ENCODE peak calls at places on chromosomes 6 and 20, in four cellular contexts. T is H9, V is IMR-90, N is H1. O is an unnamed sample.

GRCh38 chr6:22153384-22154158 is 143.3 kb downstream of the PRL start:
- DNase-seq in T (no peak), V (peak; percentile 27), N (no peak), O (peak; percentile 30)

GRCh38 chr6:55141611-55142010 is 32.7 kb upstream of the HCRTR2 start:
- DNase-seq in T (no peak), V (peak; percentile 30), N (no peak), O (no peak)

GRCh38 chr6:132369526-132369925 is 31.7 kb downstream of the MOXD1 start:
- DNase-seq in T (no peak), V (peak; percentile 86), N (no peak), O (peak; percentile 56)

GRCh38 chr20:19254956-19255355 is 42.5 kb downstream of the SLC24A3 start:
- DNase-seq in T (no peak), V (no peak), N (no peak), O (no peak)

GRCh38 chr6:142474446-142475289 is 172.9 kb downstream of the ADGRG6 start:
- DNase-seq in T (peak; percentile 82), V (peak; percentile 76), N (peak; percentile 33), O (peak; percentile 67)

GRCh38 chr20:2984956-2985661 is 58.3 kb upstream of the GNRH2 start:
- DNase-seq in T (no peak), V (peak; percentile 80), N (no peak), O (peak; percentile 70)

GRCh38 chr6:54541521-54541920 is 233.3 kb downstream of the TINAG start:
- DNase-seq in T (no peak), V (no peak), N (no peak), O (no peak)

GRCh38 chr6:112939543-112939942 is 592.4 kb downstream of the RFPL4B start:
- DNase-seq in T (no peak), V (no peak), N (no peak), O (no peak)

GRCh38 chr6:70956451-70957283 is at the start of gene B3GAT2:
- DNase-seq in T (peak; percentile 64), V (peak; percentile 3), N (no peak), O (peak; percentile 41)

GRCh38 chr6:31558631-31559500 is 11.5 kb downstream of the NFKBIL1 start:
- DNase-seq in T (no peak), V (no peak), N (no peak), O (peak; percentile 40)

GRCh38 chr20:61797971-61798411 is 267.7 kb downstream of the TAF4 start:
- DNase-seq in T (no peak), V (no peak), N (no peak), O (no peak)

GRCh38 chr20:62267543-62267942 is 29.2 kb downstream of the OSBPL2 start:
- DNase-seq in T (no peak), V (no peak), N (no peak), O (no peak)

GRCh38 chr6:46370622-46371021 is 120.6 kb downstream of the RCAN2 start:
- DNase-seq in T (no peak), V (peak; percentile 1), N (no peak), O (peak; percentile 36)

GRCh38 chr6:71531006-71531405 is 242.4 kb downstream of the OGFRL1 start:
- DNase-seq in T (no peak), V (peak; percentile 33), N (no peak), O (no peak)

GRCh38 chr20:64173116-64173515 is 8.9 kb downstream of the MYT1 start:
- DNase-seq in T (no peak), V (no peak), N (no peak), O (no peak)

GRCh38 chr20:25327521-25328235 is 63.0 kb downstream of the ABHD12 start:
- DNase-seq in T (no peak), V (peak; percentile 24), N (no peak), O (no peak)

GRCh38 chr20:25325997-25326396 is 64.6 kb downstream of the ABHD12 start:
- DNase-seq in T (no peak), V (no peak), N (no peak), O (no peak)

GRCh38 chr20:25324412-25324811 is 66.2 kb downstream of the ABHD12 start:
- DNase-seq in T (peak; percentile 20), V (no peak), N (no peak), O (no peak)

GRCh38 chr20:25323486-25324246 is 67.0 kb downstream of the ABHD12 start:
- DNase-seq in T (no peak), V (no peak), N (no peak), O (no peak)

GRCh38 chr20:25325073-25325472 is 65.6 kb downstream of the ABHD12 start:
- DNase-seq in T (no peak), V (no peak), N (no peak), O (no peak)
- H3K4ac ChIP-seq in T (no peak overlapping the region), V (no peak overlapping the region), N (no peak overlapping the region), O (no peak overlapping the region)

DNA sequence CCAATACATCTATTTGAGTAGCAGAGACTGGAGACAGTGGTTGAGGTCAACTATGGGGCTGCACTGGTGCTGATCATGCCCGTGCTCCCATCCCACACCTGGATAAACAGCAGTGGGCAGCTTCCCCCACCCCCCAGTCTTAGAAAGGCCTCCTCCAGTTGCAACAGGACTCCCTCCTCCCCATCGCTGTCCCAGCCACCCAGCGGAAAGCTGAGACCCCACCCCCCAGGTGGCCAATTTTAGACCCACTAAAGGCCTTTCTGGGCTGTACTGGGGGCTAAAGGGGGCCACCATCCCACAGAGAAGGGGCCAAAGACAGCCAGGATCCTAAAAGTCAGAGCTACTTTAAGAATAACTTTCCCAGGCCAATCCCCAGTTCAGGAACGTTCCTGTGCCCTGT is 1.2 kb upstream of the SSTR4 start:
- DNase-seq in T (no peak), V (no peak), N (no peak), O (no peak)
- H3K14ac ChIP-seq in T (no peak overlapping the region), V (no peak overlapping the region), N (no peak overlapping the region), O (no peak overlapping the region)

GRCh38 chr6:129607581-129608186 is 102.3 kb downstream of the ARHGAP18 start:
- DNase-seq in T (no peak), V (peak; percentile 30), N (no peak), O (no peak)
- H3K9ac ChIP-seq in T (no peak overlapping the region), V (no peak overlapping the region), N (no peak overlapping the region), O (peak overlapping the region; percentile 20)

GRCh38 chr6:10404799-10405524 is 9.9 kb downstream of the TFAP2A start:
- DNase-seq in T (no peak), V (no peak), N (no peak), O (no peak)
- H3K4ac ChIP-seq in T (no peak overlapping the region), V (peak overlapping the region; percentile 64), N (no peak overlapping the region), O (no peak overlapping the region)